ENCODE peak calls at places on chromosomes 4 and X, in eight cellular contexts. Y is cerebellar cortex, Z is endothelial cell, D is cardiac muscle cell, W is amygdala, L is NCI-H1092, C is NCI-H510A, A is H4. N is an unnamed sample.

GRCh38 chr4:179059396-179059795 is 1617.2 kb upstream of the AGA start:
- DNase-seq in D (no peak), W (no peak), A (no peak), C (no peak), L (no peak), Z (no peak), Y (no peak), N (no peak)

GRCh38 chrX:150478496-150479492 is 89.6 kb upstream of the MTM1 start:
- DNase-seq in C (no peak), Z (no peak), A (no peak), W (no peak), Y (no peak), L (no peak), D (no peak), N (no peak)

GRCh38 chr4:123419885-123420743 is 23.5 kb downstream of the SPRY1 start:
- DNase-seq in W (no peak), Z (no peak), D (no peak), C (no peak), Y (peak; percentile 22), A (no peak), L (no peak), N (no peak)

GRCh38 chrX:153771686-153772607 is 7.9 kb downstream of the PLXNB3 start:
- DNase-seq in L (no peak), Z (no peak), Y (no peak), A (no peak), D (no peak), C (no peak), W (no peak), N (no peak)

GRCh38 chr4:131974730-131975129 is 1174.4 kb upstream of the PCDH10 start:
- DNase-seq in Z (no peak), Y (no peak), L (no peak), A (no peak), D (no peak), W (no peak), C (no peak), N (no peak)

GRCh38 chr4:102390438-102390837 is 45.2 kb upstream of the SLC39A8 start:
- DNase-seq in W (no peak), D (no peak), L (no peak), Y (no peak), Z (no peak), C (no peak), A (peak; percentile 25), N (no peak)

GRCh38 chr4:1333256-1333655 is 13.8 kb upstream of the UVSSA start:
- DNase-seq in D (no peak), Y (no peak), L (no peak), Z (no peak), W (no peak), A (no peak), C (no peak), N (no peak)

GRCh38 chrX:13506574-13506973 is 62.8 kb upstream of the EGFL6 start:
- DNase-seq in L (peak; percentile 23), Z (peak; percentile 14), Y (peak; percentile 51), W (no peak), D (peak; percentile 63), C (no peak), A (peak; percentile 30), N (peak; percentile 24)

GRCh38 chr4:168787801-168788200 is 222.3 kb downstream of the CBR4 start:
- DNase-seq in D (no peak), Z (no peak), A (no peak), Y (no peak), L (no peak), C (no peak), W (no peak), N (no peak)

GRCh38 chr4:8315343-8316250 is 46.0 kb downstream of the HTRA3 start:
- DNase-seq in D (peak; percentile 15), Y (peak; percentile 21), L (peak; percentile 83), W (no peak), A (peak; percentile 93), Z (no peak), C (peak; percentile 54), N (peak; percentile 73)

GRCh38 chrX:132737743-132738142 is 220.7 kb downstream of the HS6ST2 start:
- DNase-seq in A (peak; percentile 37), Z (no peak), L (no peak), C (no peak), Y (no peak), D (no peak), W (no peak), N (peak; percentile 41)

GRCh38 chr4:151251922-151252321 is 25.0 kb upstream of the PRSS48 start:
- DNase-seq in D (no peak), C (no peak), A (no peak), Y (no peak), Z (no peak), W (no peak), L (no peak), N (no peak)

GRCh38 chr4:161767116-161767515 is 396.7 kb downstream of the FSTL5 start:
- DNase-seq in W (no peak), C (no peak), L (no peak), D (no peak), A (peak; percentile 74), Z (no peak), Y (no peak), N (no peak)

GRCh38 chrX:153984351-153985178 is 12.0 kb downstream of the TMEM187 start:
- DNase-seq in A (no peak), C (no peak), Z (no peak), D (no peak), W (no peak), L (no peak), Y (peak; percentile 73), N (no peak)

GRCh38 chr4:163808091-163808490 is 313.6 kb downstream of the TMA16 start:
- DNase-seq in C (no peak), Y (no peak), A (no peak), Z (no peak), L (no peak), W (no peak), D (no peak), N (no peak)

GRCh38 chr4:184259866-184260265 is 42.2 kb upstream of the ENPP6 start:
- DNase-seq in C (no peak), Y (no peak), W (no peak), Z (no peak), L (no peak), A (no peak), D (no peak), N (no peak)